ENCODE peak calls at places on chromosomes 13 and 19, in five cellular contexts. One of them, this sample, is unnamed. For H3K4me1, the result is how much of the 10 kb centered on the place peaks cover.

GRCh38 chr13:113792236-113792770 is 33.3 kb downstream of the TMEM255B start:
- DNase-seq in IMR-90: no peak
- DNase-seq in tibial nerve: no peak
- DNase-seq in heart left ventricle: no peak
- DNase-seq in esophagus muscularis mucosa: no peak
- DNase-seq in this sample: no peak

GRCh38 chr13:74633734-74634133 is 499.5 kb upstream of the KLF12 start:
- DNase-seq in IMR-90: no peak
- DNase-seq in tibial nerve: no peak
- DNase-seq in heart left ventricle: no peak
- DNase-seq in esophagus muscularis mucosa: no peak
- DNase-seq in this sample: no peak

GRCh38 chr19:39052243-39052746 is 19.9 kb upstream of the FBXO27 start:
- DNase-seq in IMR-90: peak
- DNase-seq in tibial nerve: peak
- DNase-seq in heart left ventricle: peak
- DNase-seq in esophagus muscularis mucosa: no peak
- DNase-seq in this sample: peak

GRCh38 chr13:110323986-110324749 is 17.1 kb downstream of the COL4A2 start:
- DNase-seq in IMR-90: no peak
- DNase-seq in tibial nerve: no peak
- DNase-seq in heart left ventricle: no peak
- DNase-seq in esophagus muscularis mucosa: no peak
- DNase-seq in this sample: no peak

GRCh38 chr19:12752056-12752781 is 628 bp downstream of the BEST2 start:
- DNase-seq in IMR-90: no peak
- DNase-seq in tibial nerve: no peak
- DNase-seq in heart left ventricle: no peak
- DNase-seq in esophagus muscularis mucosa: no peak
- DNase-seq in this sample: no peak

GRCh38 chr13:110309661-110310524 is 2.8 kb downstream of the COL4A2 start:
- DNase-seq in IMR-90: no peak
- DNase-seq in tibial nerve: no peak
- DNase-seq in heart left ventricle: no peak
- DNase-seq in esophagus muscularis mucosa: no peak
- DNase-seq in this sample: no peak

GRCh38 chr19:46631481-46631880 is 4.5 kb downstream of the GNG8 start:
- DNase-seq in IMR-90: peak
- DNase-seq in tibial nerve: peak
- DNase-seq in heart left ventricle: no peak
- DNase-seq in esophagus muscularis mucosa: no peak
- DNase-seq in this sample: peak

GRCh38 chr19:13076787-13077186 is 25.9 kb downstream of the LYL1 start:
- DNase-seq in IMR-90: no peak
- DNase-seq in tibial nerve: no peak
- DNase-seq in heart left ventricle: no peak
- DNase-seq in esophagus muscularis mucosa: no peak
- DNase-seq in this sample: no peak

GRCh38 chr19:50433201-50434180 is 799 bp downstream of the MYBPC2 start:
- DNase-seq in IMR-90: no peak
- DNase-seq in tibial nerve: no peak
- DNase-seq in heart left ventricle: no peak
- DNase-seq in esophagus muscularis mucosa: no peak
- DNase-seq in this sample: no peak

GRCh38 chr19:15836345-15836594 is 20.8 kb upstream of the OR10H1 start:
- DNase-seq in IMR-90: peak
- DNase-seq in tibial nerve: peak
- DNase-seq in heart left ventricle: no peak
- DNase-seq in esophagus muscularis mucosa: no peak
- DNase-seq in this sample: no peak

GRCh38 chr13:21148557-21149258 is 27.6 kb downstream of the SKA3 start:
- DNase-seq in IMR-90: no peak
- DNase-seq in tibial nerve: no peak
- DNase-seq in heart left ventricle: no peak
- DNase-seq in esophagus muscularis mucosa: no peak
- DNase-seq in this sample: no peak

GRCh38 chr19:2231621-2232221 is 4.4 kb downstream of the PLEKHJ1 start:
- DNase-seq in IMR-90: no peak
- DNase-seq in tibial nerve: no peak
- DNase-seq in heart left ventricle: no peak
- DNase-seq in esophagus muscularis mucosa: no peak
- DNase-seq in this sample: no peak

GRCh38 chr13:106001443-106001842 is 534.0 kb downstream of the EFNB2 start:
- DNase-seq in IMR-90: no peak
- DNase-seq in tibial nerve: no peak
- DNase-seq in heart left ventricle: no peak
- DNase-seq in esophagus muscularis mucosa: no peak
- DNase-seq in this sample: no peak

GRCh38 chr19:31140717-31141116 is 208.5 kb downstream of the TSHZ3 start:
- DNase-seq in IMR-90: peak
- DNase-seq in tibial nerve: no peak
- DNase-seq in heart left ventricle: no peak
- DNase-seq in esophagus muscularis mucosa: no peak
- DNase-seq in this sample: peak

GRCh38 chr13:109651854-109652253 is 134.5 kb downstream of the IRS2 start:
- DNase-seq in IMR-90: no peak
- DNase-seq in tibial nerve: no peak
- DNase-seq in heart left ventricle: no peak
- DNase-seq in esophagus muscularis mucosa: no peak
- DNase-seq in this sample: no peak

GRCh38 chr13:35140321-35140720 is 198.3 kb downstream of the NBEA start:
- DNase-seq in IMR-90: peak
- DNase-seq in tibial nerve: no peak
- DNase-seq in heart left ventricle: no peak
- DNase-seq in esophagus muscularis mucosa: no peak
- DNase-seq in this sample: no peak

GRCh38 chr13:21757721-21758120 is 86.8 kb downstream of the FGF9 start:
- DNase-seq in IMR-90: no peak
- DNase-seq in tibial nerve: no peak
- DNase-seq in heart left ventricle: no peak
- DNase-seq in esophagus muscularis mucosa: no peak
- DNase-seq in this sample: no peak

GRCh38 chr13:75055296-75055695 is 426.7 kb downstream of the TBC1D4 start:
- DNase-seq in IMR-90: no peak
- DNase-seq in tibial nerve: no peak
- DNase-seq in heart left ventricle: no peak
- DNase-seq in esophagus muscularis mucosa: no peak
- DNase-seq in this sample: no peak

GRCh38 chr13:98068511-98068910 is 74.4 kb upstream of the FARP1 start:
- DNase-seq in IMR-90: no peak
- DNase-seq in tibial nerve: no peak
- DNase-seq in heart left ventricle: no peak
- DNase-seq in esophagus muscularis mucosa: peak
- DNase-seq in this sample: no peak

GRCh38 chr13:51758691-51759090 is 45.3 kb downstream of the DHRS12 start:
- DNase-seq in IMR-90: no peak
- DNase-seq in tibial nerve: no peak
- DNase-seq in heart left ventricle: no peak
- DNase-seq in esophagus muscularis mucosa: no peak
- DNase-seq in this sample: no peak

GRCh38 chr19:42433503-42434260 is 6.5 kb upstream of the LIPE start:
- DNase-seq in IMR-90: peak
- DNase-seq in tibial nerve: peak
- DNase-seq in heart left ventricle: peak
- DNase-seq in esophagus muscularis mucosa: no peak
- DNase-seq in this sample: peak

GRCh38 chr19:52735734-52736133 is 890 bp upstream of the ZNF611 start:
- DNase-seq in IMR-90: no peak
- DNase-seq in tibial nerve: peak
- DNase-seq in heart left ventricle: peak
- DNase-seq in esophagus muscularis mucosa: no peak
- DNase-seq in this sample: peak

GRCh38 chr13:60431108-60431700 is 34.2 kb downstream of the TDRD3 start:
- DNase-seq in IMR-90: peak
- DNase-seq in tibial nerve: peak
- DNase-seq in heart left ventricle: no peak
- DNase-seq in esophagus muscularis mucosa: no peak
- DNase-seq in this sample: peak

GRCh38 chr19:40623403-40624239 is 22.5 kb downstream of the LTBP4 start:
- DNase-seq in IMR-90: peak
- DNase-seq in tibial nerve: no peak
- DNase-seq in heart left ventricle: no peak
- DNase-seq in esophagus muscularis mucosa: no peak
- DNase-seq in this sample: peak

GRCh38 chr19:50647879-50648615 is 1.2 kb upstream of the C19orf81 start:
- DNase-seq in IMR-90: no peak
- DNase-seq in tibial nerve: no peak
- DNase-seq in heart left ventricle: no peak
- DNase-seq in esophagus muscularis mucosa: no peak
- DNase-seq in this sample: no peak

GRCh38 chr13:43546821-43547220 is 240.0 kb downstream of the ENOX1 start:
- DNase-seq in IMR-90: no peak
- DNase-seq in tibial nerve: no peak
- DNase-seq in heart left ventricle: no peak
- DNase-seq in esophagus muscularis mucosa: no peak
- DNase-seq in this sample: no peak

DNA sequence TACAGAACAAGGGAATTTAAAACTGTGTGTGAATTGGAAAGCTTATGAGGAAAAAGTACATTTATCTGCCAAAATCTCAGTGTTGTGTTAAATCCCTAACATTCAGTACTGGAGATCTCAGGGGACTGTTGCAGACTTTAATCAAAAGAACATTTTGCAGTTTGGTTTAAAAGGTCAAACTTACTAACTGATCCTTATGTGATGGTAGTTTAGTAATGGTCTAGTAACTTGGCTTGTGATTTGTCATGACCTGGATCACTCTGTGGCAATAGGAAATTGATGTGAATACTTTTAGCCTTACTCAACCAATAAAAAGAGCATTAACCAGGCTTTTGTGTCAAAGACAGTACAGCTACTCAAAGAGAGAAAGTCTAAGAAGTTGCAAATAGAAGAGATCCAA is 862.0 kb upstream of the MIR17HG start:
- DNase-seq in IMR-90: peak
- DNase-seq in tibial nerve: peak
- DNase-seq in heart left ventricle: no peak
- DNase-seq in esophagus muscularis mucosa: no peak
- DNase-seq in this sample: no peak
- H3K4me1 ChIP-seq in IMR-90: under half
- H3K4me1 ChIP-seq in tibial nerve: under half
- H3K4me1 ChIP-seq in heart left ventricle: under half
- H3K4me1 ChIP-seq in esophagus muscularis mucosa: under half
- H3K4me1 ChIP-seq in this sample: under half

DNA sequence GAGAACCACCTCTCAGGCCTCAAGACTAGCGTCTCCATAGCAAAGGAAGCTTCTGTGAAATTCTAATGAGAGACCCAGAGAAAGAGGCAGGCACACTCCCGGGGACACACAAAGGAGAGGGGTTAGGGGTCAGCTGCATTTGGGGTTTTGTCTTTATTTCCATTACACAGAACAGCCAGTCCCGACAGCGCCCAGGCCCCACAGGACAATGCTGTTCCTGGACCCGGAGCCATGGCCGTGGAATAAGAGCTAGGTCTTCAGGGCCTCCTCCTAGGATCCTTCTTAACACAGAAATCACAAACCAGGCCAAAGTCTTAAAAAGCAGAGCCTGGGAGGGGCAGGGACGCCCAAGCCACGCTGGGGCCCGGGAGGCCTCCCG is 22.8 kb downstream of the KCTD15 start:
- DNase-seq in IMR-90: no peak
- DNase-seq in tibial nerve: no peak
- DNase-seq in heart left ventricle: no peak
- DNase-seq in esophagus muscularis mucosa: no peak
- DNase-seq in this sample: no peak
- H3K27ac ChIP-seq in IMR-90: no peak
- H3K27ac ChIP-seq in tibial nerve: peak
- H3K27ac ChIP-seq in heart left ventricle: peak
- H3K27ac ChIP-seq in esophagus muscularis mucosa: peak
- H3K27ac ChIP-seq in this sample: no peak

DNA sequence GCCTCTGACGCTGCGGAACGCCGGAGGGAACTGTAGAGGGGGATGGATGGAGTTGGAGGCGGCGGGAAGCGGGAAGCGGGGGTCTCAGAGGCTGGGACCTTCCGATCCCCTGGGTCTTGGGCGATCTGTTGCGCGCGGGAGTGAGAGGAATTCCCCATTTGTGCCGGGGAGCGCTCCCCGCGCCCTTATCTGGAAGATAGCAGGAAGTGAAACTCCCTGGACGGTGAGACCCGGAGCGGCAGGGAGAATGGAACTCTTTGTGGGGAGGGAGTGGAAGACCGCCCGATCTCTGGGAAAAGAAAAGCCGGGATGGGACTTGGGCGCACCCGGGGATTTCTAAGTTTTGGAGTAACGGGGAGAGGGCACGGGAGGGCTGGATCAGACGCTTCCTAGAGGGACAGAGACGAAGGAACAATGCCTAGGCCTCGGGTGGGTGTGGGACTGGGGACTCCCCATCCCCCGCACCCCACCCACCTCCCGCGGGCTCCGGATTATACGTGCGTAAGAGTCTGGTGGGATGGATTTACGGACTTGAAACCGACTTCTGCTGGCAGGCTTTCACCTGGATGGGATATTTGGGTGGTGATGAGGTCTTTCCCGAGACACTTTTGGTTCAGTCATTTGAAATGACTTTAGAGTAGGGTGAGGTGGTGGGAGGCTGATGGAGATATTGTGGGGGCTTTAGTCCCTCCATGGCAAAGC is 495 bp downstream of the LSR start:
- DNase-seq in IMR-90: no peak
- DNase-seq in tibial nerve: no peak
- DNase-seq in heart left ventricle: no peak
- DNase-seq in esophagus muscularis mucosa: peak
- DNase-seq in this sample: no peak
- H3K4me3 ChIP-seq in IMR-90: no peak
- H3K4me3 ChIP-seq in tibial nerve: peak
- H3K4me3 ChIP-seq in heart left ventricle: peak
- H3K4me3 ChIP-seq in esophagus muscularis mucosa: peak
- H3K4me3 ChIP-seq in this sample: peak

DNA sequence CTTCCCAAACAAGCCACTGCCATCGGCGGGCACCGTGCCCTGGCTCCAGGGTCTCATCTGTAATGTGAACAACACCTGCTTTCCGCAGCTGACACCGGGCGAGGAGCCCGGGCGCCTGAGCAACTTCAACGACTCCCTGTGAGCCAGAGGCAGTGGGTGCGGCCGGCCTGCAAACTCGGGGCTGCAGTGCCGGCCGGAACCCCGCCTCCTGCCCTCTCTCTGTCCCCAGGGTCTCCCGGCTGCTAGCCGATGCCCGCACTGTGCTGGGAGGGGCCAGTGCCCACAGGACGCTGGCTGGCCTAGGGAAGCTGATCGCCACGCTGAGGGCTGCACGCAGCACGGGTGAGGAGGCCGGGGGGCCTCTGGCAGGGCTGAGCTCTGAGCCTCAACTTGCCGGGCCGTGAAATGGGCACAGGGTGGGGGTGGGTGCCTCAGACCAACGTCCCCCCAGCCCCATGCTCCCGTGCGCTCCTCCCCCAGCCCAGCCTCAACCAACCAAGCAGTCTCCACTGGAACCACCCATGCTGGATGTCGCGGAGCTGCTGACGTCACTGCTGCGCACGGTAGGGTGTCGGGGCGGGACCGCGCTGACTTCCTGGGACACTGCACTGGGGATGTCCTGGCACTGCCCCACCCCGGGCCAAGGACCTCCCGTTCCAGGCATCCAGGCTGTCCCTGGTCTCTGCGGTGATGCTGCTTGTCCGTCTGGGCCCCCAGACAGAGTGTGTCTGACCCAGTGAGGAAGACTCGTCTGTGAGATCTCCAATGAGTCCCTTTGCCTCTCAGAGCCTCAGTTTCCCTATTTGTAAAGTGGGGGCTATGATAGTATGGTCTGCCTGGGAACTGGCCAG is 2.2 kb downstream of the ABCA7 start:
- DNase-seq in IMR-90: no peak
- DNase-seq in tibial nerve: no peak
- DNase-seq in heart left ventricle: no peak
- DNase-seq in esophagus muscularis mucosa: no peak
- DNase-seq in this sample: no peak
- H3K4me1 ChIP-seq in IMR-90: under half
- H3K4me1 ChIP-seq in tibial nerve: under half
- H3K4me1 ChIP-seq in heart left ventricle: under half
- H3K4me1 ChIP-seq in esophagus muscularis mucosa: under half
- H3K4me1 ChIP-seq in this sample: under half

GRCh38 chr19:6274756-6275155 is 5.0 kb downstream of the MLLT1 start:
- DNase-seq in IMR-90: no peak
- DNase-seq in tibial nerve: no peak
- DNase-seq in heart left ventricle: no peak
- DNase-seq in esophagus muscularis mucosa: no peak
- DNase-seq in this sample: no peak
- H3K27ac ChIP-seq in IMR-90: peak
- H3K27ac ChIP-seq in tibial nerve: peak
- H3K27ac ChIP-seq in heart left ventricle: peak
- H3K27ac ChIP-seq in esophagus muscularis mucosa: peak
- H3K27ac ChIP-seq in this sample: peak